ENCODE peak calls at places on chromosomes 3 and 15, in seven cellular contexts. D, Y, H, P, X, R and A are unnamed samples.
A peak's percentile ranks its signal among the peaks of the same experiment; 100 is the strongest.

GRCh38 chr3:32238816-32239637 is 547 bp downstream of the CMTM8 start:
- DNase-seq in D (peak; percentile 64), Y (peak; percentile 44), H (peak; percentile 68), P (peak; percentile 27), X (peak; percentile 43), R (peak; percentile 33), A (peak; percentile 63)

GRCh38 chr15:79403501-79403900 is 28.6 kb upstream of the MINAR1 start:
- DNase-seq in D (no peak), Y (no peak), H (no peak), P (no peak), X (no peak), R (no peak), A (no peak)

GRCh38 chr15:100131321-100132224 is 210.2 kb downstream of the ADAMTS17 start:
- DNase-seq in D (peak; percentile 62), Y (peak; percentile 63), H (peak; percentile 56), P (no peak), X (peak; percentile 68), R (no peak), A (peak; percentile 64)

GRCh38 chr3:146581877-146582508 is 23.2 kb downstream of the PLSCR5 start:
- DNase-seq in D (no peak), Y (no peak), H (no peak), P (no peak), X (no peak), R (peak; percentile 10), A (peak; percentile 16)

GRCh38 chr15:26580943-26581342 is 191.9 kb downstream of the GABRB3 start:
- DNase-seq in D (no peak), Y (peak; percentile 15), H (no peak), P (no peak), X (no peak), R (no peak), A (no peak)

GRCh38 chr3:133384331-133385027 is 15.4 kb upstream of the BFSP2 start:
- DNase-seq in D (peak; percentile 63), Y (peak; percentile 58), H (peak; percentile 41), P (peak; percentile 44), X (peak; percentile 38), R (peak; percentile 32), A (peak; percentile 79)

GRCh38 chr3:26535151-26535550 is 87.4 kb upstream of the LRRC3B start:
- DNase-seq in D (no peak), Y (no peak), H (no peak), P (no peak), X (no peak), R (no peak), A (no peak)

GRCh38 chr3:34957707-34958106 is 681.6 kb upstream of the ARPP21 start:
- DNase-seq in D (no peak), Y (peak; percentile 36), H (no peak), P (no peak), X (no peak), R (peak; percentile 71), A (no peak)

GRCh38 chr15:100785181-100786138 is 94.2 kb upstream of the ALDH1A3 start:
- DNase-seq in D (no peak), Y (no peak), H (no peak), P (no peak), X (no peak), R (no peak), A (no peak)

GRCh38 chr3:4410174-4410573 is 56.9 kb downstream of the SUMF1 start:
- DNase-seq in D (no peak), Y (peak; percentile 39), H (no peak), P (no peak), X (no peak), R (no peak), A (no peak)

GRCh38 chr15:71651750-71652186 is 158.6 kb upstream of the NR2E3 start:
- DNase-seq in D (no peak), Y (peak; percentile 70), H (no peak), P (no peak), X (no peak), R (peak; percentile 1), A (peak; percentile 58)

GRCh38 chr15:101808201-101808600 is 3.8 kb upstream of the OR4F15 start:
- DNase-seq in D (no peak), Y (peak; percentile 91), H (no peak), P (no peak), X (no peak), R (no peak), A (no peak)

GRCh38 chr15:81184188-81184587 is 12.5 kb upstream of the IL16 start:
- DNase-seq in D (peak; percentile 73), Y (no peak), H (no peak), P (no peak), X (no peak), R (no peak), A (no peak)

GRCh38 chr3:43410575-43410974 is 124.2 kb downstream of the SNRK start:
- DNase-seq in D (no peak), Y (no peak), H (no peak), P (no peak), X (no peak), R (no peak), A (no peak)

GRCh38 chr3:187987919-187988318 is 166.0 kb upstream of the LPP start:
- DNase-seq in D (no peak), Y (no peak), H (peak; percentile 67), P (no peak), X (no peak), R (no peak), A (no peak)

GRCh38 chr15:70976856-70977255 is 84.2 kb downstream of the LRRC49 start:
- DNase-seq in D (no peak), Y (no peak), H (no peak), P (no peak), X (no peak), R (no peak), A (no peak)

GRCh38 chr3:115322901-115323300 is 175.8 kb upstream of the ZBTB20 start:
- DNase-seq in D (no peak), Y (no peak), H (no peak), P (no peak), X (no peak), R (no peak), A (no peak)

GRCh38 chr3:197478746-197479668 is 76.8 kb downstream of the BDH1 start:
- DNase-seq in D (no peak), Y (peak; percentile 92), H (no peak), P (no peak), X (no peak), R (no peak), A (no peak)

GRCh38 chr15:40878785-40879184 is 4.8 kb upstream of the RHOV start:
- DNase-seq in D (no peak), Y (peak; percentile 85), H (peak; percentile 39), P (no peak), X (no peak), R (no peak), A (no peak)

GRCh38 chr3:181278468-181279238 is 289.1 kb upstream of the DNAJC19 start:
- DNase-seq in D (no peak), Y (no peak), H (no peak), P (no peak), X (no peak), R (no peak), A (peak; percentile 37)

GRCh38 chr3:50978991-50979667 is 304.4 kb downstream of the DOCK3 start:
- DNase-seq in D (no peak), Y (no peak), H (no peak), P (no peak), X (no peak), R (no peak), A (no peak)

GRCh38 chr3:14082108-14082657 is 42.5 kb downstream of the CHCHD4 start:
- DNase-seq in D (no peak), Y (no peak), H (peak; percentile 42), P (no peak), X (no peak), R (no peak), A (no peak)

GRCh38 chr15:91271565-91272153 is 171.6 kb downstream of the SV2B start:
- DNase-seq in D (no peak), Y (peak; percentile 74), H (peak; percentile 57), P (no peak), X (no peak), R (peak; percentile 83), A (peak; percentile 80)

GRCh38 chr3:127536818-127537810 is 53.4 kb downstream of the TPRA1 start:
- DNase-seq in D (no peak), Y (no peak), H (no peak), P (no peak), X (no peak), R (no peak), A (no peak)

GRCh38 chr3:119643528-119643927 is 16.9 kb downstream of the POPDC2 start:
- DNase-seq in D (no peak), Y (peak; percentile 83), H (no peak), P (no peak), X (no peak), R (no peak), A (no peak)

GRCh38 chr3:151538706-151539403 is 78.0 kb upstream of the IGSF10 start:
- DNase-seq in D (peak; percentile 50), Y (no peak), H (no peak), P (no peak), X (no peak), R (peak; percentile 83), A (no peak)

GRCh38 chr3:94167796-94168195 is 104.9 kb downstream of the NSUN3 start:
- DNase-seq in D (no peak), Y (no peak), H (no peak), P (no peak), X (no peak), R (no peak), A (no peak)

GRCh38 chr3:185728630-185729334 is 96.1 kb downstream of the IGF2BP2 start:
- DNase-seq in D (no peak), Y (no peak), H (no peak), P (no peak), X (no peak), R (no peak), A (no peak)

GRCh38 chr15:78131295-78132021 is at the start of gene CIB2:
- DNase-seq in D (peak; percentile 78), Y (peak; percentile 74), H (peak; percentile 85), P (peak; percentile 77), X (peak; percentile 75), R (peak; percentile 66), A (peak; percentile 80)

GRCh38 chr3:55591893-55592292 is 104.8 kb upstream of the WNT5A start:
- DNase-seq in D (no peak), Y (peak; percentile 13), H (no peak), P (no peak), X (no peak), R (no peak), A (no peak)

GRCh38 chr3:150237490-150237889 is 170.6 kb upstream of the TSC22D2 start:
- DNase-seq in D (no peak), Y (peak; percentile 95), H (no peak), P (no peak), X (no peak), R (no peak), A (no peak)

GRCh38 chr3:111484666-111485065 is 57.3 kb upstream of the CD96 start:
- DNase-seq in D (no peak), Y (no peak), H (no peak), P (no peak), X (no peak), R (no peak), A (peak; percentile 20)

GRCh38 chr3:14324224-14324944 is 78.0 kb upstream of the SLC6A6 start:
- DNase-seq in D (no peak), Y (peak; percentile 58), H (no peak), P (no peak), X (no peak), R (no peak), A (no peak)

GRCh38 chr3:42736081-42736480 is 33.5 kb upstream of the HHATL start:
- DNase-seq in D (no peak), Y (no peak), H (no peak), P (no peak), X (no peak), R (no peak), A (no peak)

GRCh38 chr3:108132727-108133373 is 42.0 kb upstream of the CD47 start:
- DNase-seq in D (no peak), Y (peak; percentile 94), H (no peak), P (no peak), X (no peak), R (no peak), A (peak; percentile 46)

GRCh38 chr3:101824691-101825090 is 24.6 kb upstream of the NFKBIZ start:
- DNase-seq in D (no peak), Y (no peak), H (no peak), P (no peak), X (no peak), R (no peak), A (no peak)